ENCODE peak calls at places on chromosomes 11 and 22, in four cellular contexts. A, K, N and Y are unnamed samples.

GRCh38 chr11:3939211-3939610 is 83.7 kb downstream of the STIM1 start:
- DNase-seq in A (no peak), K (no peak), N (no peak), Y (peak)

GRCh38 chr11:113553905-113554304 is 78.7 kb upstream of the DRD2 start:
- DNase-seq in A (peak), K (no peak), N (no peak), Y (no peak)

GRCh38 chr11:115974703-115975102 is 470.5 kb upstream of the CADM1 start:
- DNase-seq in A (no peak), K (no peak), N (no peak), Y (no peak)

GRCh38 chr11:3808846-3809623 is 675 bp downstream of the PGAP2 start:
- DNase-seq in A (no peak), K (peak), N (peak), Y (no peak)

GRCh38 chr22:47625531-47626427 is 863.3 kb downstream of the TBC1D22A start:
- DNase-seq in A (no peak), K (no peak), N (no peak), Y (no peak)

GRCh38 chr11:104883342-104883741 is 14.9 kb downstream of the CASP12 start:
- DNase-seq in A (no peak), K (no peak), N (no peak), Y (no peak)

GRCh38 chr11:116853461-116854073 is 16.1 kb upstream of the APOA1 start:
- DNase-seq in A (no peak), K (peak), N (peak), Y (peak)

GRCh38 chr22:22462813-22463567 is 45.6 kb downstream of the ZNF280B start:
- DNase-seq in A (no peak), K (no peak), N (no peak), Y (no peak)

GRCh38 chr11:72373163-72373562 is 61.2 kb downstream of the CLPB start:
- DNase-seq in A (peak), K (no peak), N (no peak), Y (no peak)

GRCh38 chr11:24521586-24521985 is 24.7 kb downstream of the LUZP2 start:
- DNase-seq in A (no peak), K (no peak), N (no peak), Y (no peak)

GRCh38 chr11:120133216-120134105 is 4.5 kb downstream of the TRIM29 start:
- DNase-seq in A (no peak), K (no peak), N (no peak), Y (no peak)

GRCh38 chr11:64507832-64508375 is 83.1 kb upstream of the SLC22A12 start:
- DNase-seq in A (no peak), K (no peak), N (no peak), Y (no peak)

GRCh38 chr11:130940706-130941105 is 24.4 kb upstream of the SNX19 start:
- DNase-seq in A (no peak), K (peak), N (no peak), Y (no peak)

GRCh38 chr11:45635907-45636306 is 29.5 kb downstream of the CHST1 start:
- DNase-seq in A (no peak), K (no peak), N (no peak), Y (no peak)

GRCh38 chr11:27004103-27004502 is 10.2 kb downstream of the FIBIN start:
- DNase-seq in A (no peak), K (no peak), N (no peak), Y (no peak)

GRCh38 chr22:42683599-42684283 is 34.5 kb upstream of the CYB5R3 start:
- DNase-seq in A (no peak), K (no peak), N (no peak), Y (no peak)

GRCh38 chr22:17767236-17768065 is 6.8 kb downstream of the BID start:
- DNase-seq in A (no peak), K (no peak), N (peak), Y (no peak)

GRCh38 chr22:43136255-43136654 is 6.9 kb downstream of the MCAT start:
- DNase-seq in A (no peak), K (no peak), N (no peak), Y (no peak)

GRCh38 chr11:32379714-32380113 is 55.6 kb downstream of the WT1 start:
- DNase-seq in A (no peak), K (no peak), N (no peak), Y (no peak)

GRCh38 chr11:128198206-128198605 is 389.2 kb downstream of the ETS1 start:
- DNase-seq in A (no peak), K (no peak), N (no peak), Y (no peak)

GRCh38 chr11:113192121-113192925 is 122.1 kb upstream of the TTC12 start:
- DNase-seq in A (no peak), K (no peak), N (no peak), Y (no peak)

GRCh38 chr11:32316846-32317525 is 118.4 kb downstream of the WT1 start:
- DNase-seq in A (no peak), K (no peak), N (no peak), Y (no peak)

GRCh38 chr11:87144266-87144665 is 106.5 kb downstream of the TMEM135 start:
- DNase-seq in A (peak), K (no peak), N (no peak), Y (no peak)

GRCh38 chr22:20021196-20022181 is 579 bp downstream of the TANGO2 start:
- DNase-seq in A (no peak), K (no peak), N (no peak), Y (no peak)

GRCh38 chr11:60831501-60832079 is 10.3 kb upstream of the CCDC86 start:
- DNase-seq in A (peak), K (no peak), N (no peak), Y (no peak)

GRCh38 chr11:21411114-21411513 is 741.7 kb downstream of the NELL1 start:
- DNase-seq in A (no peak), K (no peak), N (no peak), Y (no peak)